ENCODE peak calls at places on chromosomes 16 and 17, in five cellular contexts. One of them, this sample, is unnamed. For H3K4me1, the result is how much of the 10 kb centered on the place peaks cover.

GRCh38 chr17:47728214-47728877 is 4.7 kb upstream of the TBX21 start:
- DNase-seq in CD8-positive, alpha-beta T cell: no peak
- DNase-seq in effector memory CD4-positive, alpha-beta T cell: no peak
- DNase-seq in heart right ventricle: no peak
- DNase-seq in breast epithelium: no peak
- DNase-seq in this sample: no peak

GRCh38 chr17:2710804-2711607 is 558 bp downstream of the CLUH start:
- DNase-seq in CD8-positive, alpha-beta T cell: no peak
- DNase-seq in effector memory CD4-positive, alpha-beta T cell: no peak
- DNase-seq in heart right ventricle: no peak
- DNase-seq in breast epithelium: no peak
- DNase-seq in this sample: peak

GRCh38 chr16:23607740-23608139 is 11.6 kb upstream of the NDUFAB1 start:
- DNase-seq in CD8-positive, alpha-beta T cell: no peak
- DNase-seq in effector memory CD4-positive, alpha-beta T cell: no peak
- DNase-seq in heart right ventricle: no peak
- DNase-seq in breast epithelium: no peak
- DNase-seq in this sample: no peak

GRCh38 chr16:69494993-69495392 is 70.6 kb downstream of the CYB5B start:
- DNase-seq in CD8-positive, alpha-beta T cell: peak
- DNase-seq in effector memory CD4-positive, alpha-beta T cell: peak
- DNase-seq in heart right ventricle: no peak
- DNase-seq in breast epithelium: no peak
- DNase-seq in this sample: no peak

GRCh38 chr17:11909348-11909747 is 87.9 kb downstream of the ZNF18 start:
- DNase-seq in CD8-positive, alpha-beta T cell: no peak
- DNase-seq in effector memory CD4-positive, alpha-beta T cell: no peak
- DNase-seq in heart right ventricle: no peak
- DNase-seq in breast epithelium: no peak
- DNase-seq in this sample: no peak

GRCh38 chr16:66462912-66463311 is 35.8 kb downstream of the BEAN1 start:
- DNase-seq in CD8-positive, alpha-beta T cell: no peak
- DNase-seq in effector memory CD4-positive, alpha-beta T cell: no peak
- DNase-seq in heart right ventricle: no peak
- DNase-seq in breast epithelium: no peak
- DNase-seq in this sample: no peak

GRCh38 chr17:45653616-45654015 is 130.5 kb upstream of the CRHR1 start:
- DNase-seq in CD8-positive, alpha-beta T cell: no peak
- DNase-seq in effector memory CD4-positive, alpha-beta T cell: no peak
- DNase-seq in heart right ventricle: no peak
- DNase-seq in breast epithelium: no peak
- DNase-seq in this sample: no peak

GRCh38 chr17:69654981-69655581 is 240.6 kb downstream of the MAP2K6 start:
- DNase-seq in CD8-positive, alpha-beta T cell: no peak
- DNase-seq in effector memory CD4-positive, alpha-beta T cell: no peak
- DNase-seq in heart right ventricle: no peak
- DNase-seq in breast epithelium: no peak
- DNase-seq in this sample: no peak

GRCh38 chr16:64094992-64095579 is 1026.8 kb downstream of the CDH11 start:
- DNase-seq in CD8-positive, alpha-beta T cell: no peak
- DNase-seq in effector memory CD4-positive, alpha-beta T cell: no peak
- DNase-seq in heart right ventricle: no peak
- DNase-seq in breast epithelium: no peak
- DNase-seq in this sample: no peak

DNA sequence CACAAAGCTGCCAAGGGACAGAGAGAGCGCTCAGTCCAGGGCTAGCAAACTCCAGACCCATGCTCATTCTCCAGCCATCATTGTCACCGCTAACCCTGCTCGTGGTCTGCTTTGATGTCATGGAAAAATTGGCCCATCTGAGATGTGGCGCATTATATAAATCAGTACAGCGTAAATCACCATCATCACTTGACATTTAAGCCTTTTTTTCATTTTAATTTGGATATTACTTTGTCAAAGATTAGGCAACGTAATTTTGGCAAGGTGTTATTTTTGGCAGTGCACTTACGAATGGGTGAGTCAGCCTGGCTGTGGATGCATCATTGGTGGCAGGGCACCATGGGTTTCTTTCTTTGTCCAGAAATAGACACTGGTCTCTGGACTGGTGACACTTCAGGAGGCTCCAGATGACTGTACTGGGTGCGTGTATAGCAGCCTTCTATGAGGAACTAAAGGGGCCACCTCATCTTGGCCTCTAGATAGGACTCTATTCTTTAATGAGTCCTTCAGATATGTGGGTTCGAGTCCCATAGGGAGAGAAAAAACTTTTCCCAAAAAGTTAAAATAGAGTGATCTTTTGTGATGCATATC is 166.3 kb downstream of the MSI2 start:
- DNase-seq in CD8-positive, alpha-beta T cell: no peak
- DNase-seq in effector memory CD4-positive, alpha-beta T cell: no peak
- DNase-seq in heart right ventricle: peak
- DNase-seq in breast epithelium: no peak
- DNase-seq in this sample: no peak
- H3K4me3 ChIP-seq in CD8-positive, alpha-beta T cell: no peak
- H3K4me3 ChIP-seq in effector memory CD4-positive, alpha-beta T cell: no peak
- H3K4me3 ChIP-seq in heart right ventricle: no peak
- H3K4me3 ChIP-seq in breast epithelium: no peak
- H3K4me3 ChIP-seq in this sample: no peak

GRCh38 chr17:80826955-80827645 is 164.5 kb upstream of the CHMP6 start:
- DNase-seq in CD8-positive, alpha-beta T cell: no peak
- DNase-seq in effector memory CD4-positive, alpha-beta T cell: no peak
- DNase-seq in heart right ventricle: peak
- DNase-seq in breast epithelium: peak
- DNase-seq in this sample: peak
- H3K27ac ChIP-seq in CD8-positive, alpha-beta T cell: no peak
- H3K27ac ChIP-seq in effector memory CD4-positive, alpha-beta T cell: no peak
- H3K27ac ChIP-seq in heart right ventricle: no peak
- H3K27ac ChIP-seq in breast epithelium: peak
- H3K27ac ChIP-seq in this sample: no peak

GRCh38 chr16:521381-522210 is 5.9 kb upstream of the CAPN15 start:
- DNase-seq in CD8-positive, alpha-beta T cell: no peak
- DNase-seq in effector memory CD4-positive, alpha-beta T cell: no peak
- DNase-seq in heart right ventricle: no peak
- DNase-seq in breast epithelium: no peak
- DNase-seq in this sample: no peak

GRCh38 chr16:520847-521246 is 6.7 kb upstream of the CAPN15 start:
- DNase-seq in CD8-positive, alpha-beta T cell: no peak
- DNase-seq in effector memory CD4-positive, alpha-beta T cell: no peak
- DNase-seq in heart right ventricle: no peak
- DNase-seq in breast epithelium: no peak
- DNase-seq in this sample: no peak

GRCh38 chr16:524274-525011 is 3.1 kb upstream of the CAPN15 start:
- DNase-seq in CD8-positive, alpha-beta T cell: no peak
- DNase-seq in effector memory CD4-positive, alpha-beta T cell: no peak
- DNase-seq in heart right ventricle: no peak
- DNase-seq in breast epithelium: no peak
- DNase-seq in this sample: no peak

GRCh38 chr16:523097-523741 is 4.3 kb upstream of the CAPN15 start:
- DNase-seq in CD8-positive, alpha-beta T cell: no peak
- DNase-seq in effector memory CD4-positive, alpha-beta T cell: no peak
- DNase-seq in heart right ventricle: no peak
- DNase-seq in breast epithelium: no peak
- DNase-seq in this sample: no peak

DNA sequence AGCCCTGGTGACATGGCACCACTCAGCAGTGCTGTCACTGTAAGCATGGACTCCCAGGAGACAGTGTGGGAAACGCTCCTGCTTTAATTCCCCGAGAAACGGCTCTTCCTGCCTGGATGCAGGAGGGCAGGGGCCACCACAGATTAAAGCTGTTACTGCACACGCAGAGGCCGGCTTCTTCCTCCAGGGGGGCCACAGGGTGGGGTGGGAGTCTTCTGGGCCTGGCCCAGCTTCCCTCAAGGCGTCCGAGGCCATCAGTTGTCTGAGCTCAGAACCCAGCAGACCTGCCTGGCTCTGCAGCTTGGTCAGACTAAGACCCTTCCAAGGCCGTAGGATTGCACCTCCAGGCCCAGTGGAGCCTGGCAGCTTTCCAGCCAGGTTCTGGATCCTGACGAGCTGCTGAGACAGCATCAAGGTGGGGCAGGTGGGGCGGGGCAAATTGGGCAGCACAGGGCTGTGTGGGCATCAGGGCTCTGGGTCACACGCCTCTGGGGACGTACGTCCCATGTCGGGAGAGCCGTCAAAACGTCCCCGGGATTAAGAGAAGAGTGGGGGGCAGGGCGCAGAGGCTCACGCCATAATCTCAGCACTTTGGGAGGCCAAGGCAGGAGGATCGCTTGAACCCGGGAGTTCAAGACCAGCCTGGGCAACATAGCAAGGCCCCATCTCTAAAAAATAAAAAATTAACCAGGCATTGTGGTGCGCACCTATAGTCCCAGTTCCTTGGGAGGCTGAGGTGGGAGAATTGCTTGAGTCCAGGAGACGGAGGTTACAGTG is 5.0 kb upstream of the CAPN15 start:
- DNase-seq in CD8-positive, alpha-beta T cell: no peak
- DNase-seq in effector memory CD4-positive, alpha-beta T cell: no peak
- DNase-seq in heart right ventricle: no peak
- DNase-seq in breast epithelium: no peak
- DNase-seq in this sample: no peak
- H3K4me1 ChIP-seq in CD8-positive, alpha-beta T cell: under half
- H3K4me1 ChIP-seq in effector memory CD4-positive, alpha-beta T cell: under half
- H3K4me1 ChIP-seq in heart right ventricle: under half
- H3K4me1 ChIP-seq in breast epithelium: under half
- H3K4me1 ChIP-seq in this sample: under half

GRCh38 chr17:59941131-59941530 is 23.4 kb downstream of the RNFT1 start:
- DNase-seq in CD8-positive, alpha-beta T cell: no peak
- DNase-seq in effector memory CD4-positive, alpha-beta T cell: no peak
- DNase-seq in heart right ventricle: no peak
- DNase-seq in breast epithelium: no peak
- DNase-seq in this sample: no peak
- H3K4me3 ChIP-seq in CD8-positive, alpha-beta T cell: no peak
- H3K4me3 ChIP-seq in effector memory CD4-positive, alpha-beta T cell: no peak
- H3K4me3 ChIP-seq in heart right ventricle: no peak
- H3K4me3 ChIP-seq in breast epithelium: no peak
- H3K4me3 ChIP-seq in this sample: no peak

GRCh38 chr16:10954903-10955302 is 10.5 kb downstream of the CLEC16A start:
- DNase-seq in CD8-positive, alpha-beta T cell: no peak
- DNase-seq in effector memory CD4-positive, alpha-beta T cell: no peak
- DNase-seq in heart right ventricle: no peak
- DNase-seq in breast epithelium: no peak
- DNase-seq in this sample: peak
- H3K27ac ChIP-seq in CD8-positive, alpha-beta T cell: no peak
- H3K27ac ChIP-seq in effector memory CD4-positive, alpha-beta T cell: no peak
- H3K27ac ChIP-seq in heart right ventricle: no peak
- H3K27ac ChIP-seq in breast epithelium: no peak
- H3K27ac ChIP-seq in this sample: no peak

GRCh38 chr17:354651-355556 is 2.3 kb upstream of the RPH3AL start:
- DNase-seq in CD8-positive, alpha-beta T cell: no peak
- DNase-seq in effector memory CD4-positive, alpha-beta T cell: no peak
- DNase-seq in heart right ventricle: no peak
- DNase-seq in breast epithelium: no peak
- DNase-seq in this sample: no peak
- H3K4me1 ChIP-seq in CD8-positive, alpha-beta T cell: under half
- H3K4me1 ChIP-seq in effector memory CD4-positive, alpha-beta T cell: under half
- H3K4me1 ChIP-seq in heart right ventricle: under half
- H3K4me1 ChIP-seq in breast epithelium: under half
- H3K4me1 ChIP-seq in this sample: under half

DNA sequence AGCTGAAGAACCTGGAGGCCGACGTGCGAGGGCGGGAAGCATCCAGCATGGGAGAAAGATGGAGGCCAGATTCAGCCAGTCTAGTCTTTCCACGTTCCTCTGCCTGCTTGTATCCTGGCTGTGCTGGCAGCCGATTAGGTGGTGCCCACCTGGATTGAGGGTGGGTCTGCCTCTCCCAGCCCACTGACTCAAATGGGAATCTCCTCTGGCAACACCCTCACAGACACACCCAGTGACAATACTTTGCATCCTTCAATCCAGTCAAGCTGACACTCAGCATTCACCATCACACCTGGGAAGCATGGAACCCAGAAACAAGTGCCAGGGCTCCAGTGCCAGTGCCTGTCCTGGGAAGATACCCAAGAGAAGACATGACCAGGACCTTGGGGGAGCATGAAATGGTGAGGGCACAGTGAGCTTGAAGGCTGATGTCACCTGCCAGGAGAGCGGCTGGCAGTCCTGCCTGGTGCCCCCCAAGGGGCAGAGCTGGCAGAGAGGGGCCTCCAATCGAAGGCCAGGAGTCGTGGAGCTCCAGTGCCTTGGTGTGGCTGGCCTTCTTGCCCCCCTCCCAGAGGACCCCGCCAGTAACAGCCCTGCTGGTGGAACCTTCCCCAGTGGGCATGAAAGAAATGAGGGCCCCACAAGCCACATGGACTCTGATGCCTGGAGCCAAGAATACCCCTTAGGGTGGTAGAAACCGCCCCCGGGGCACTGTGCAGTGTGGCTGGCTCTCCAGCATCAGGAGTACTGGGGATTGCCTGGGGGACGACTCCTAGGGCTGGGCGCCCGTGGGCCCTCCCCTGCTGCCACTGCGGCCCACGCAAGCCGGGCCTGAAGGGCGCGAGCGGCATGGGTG is 643 bp upstream of the NPB start:
- DNase-seq in CD8-positive, alpha-beta T cell: no peak
- DNase-seq in effector memory CD4-positive, alpha-beta T cell: no peak
- DNase-seq in heart right ventricle: no peak
- DNase-seq in breast epithelium: no peak
- DNase-seq in this sample: no peak
- H3K4me3 ChIP-seq in CD8-positive, alpha-beta T cell: no peak
- H3K4me3 ChIP-seq in effector memory CD4-positive, alpha-beta T cell: no peak
- H3K4me3 ChIP-seq in heart right ventricle: peak
- H3K4me3 ChIP-seq in breast epithelium: peak
- H3K4me3 ChIP-seq in this sample: peak

GRCh38 chr17:37541880-37542675 is 52.4 kb downstream of the DUSP14 start:
- DNase-seq in CD8-positive, alpha-beta T cell: no peak
- DNase-seq in effector memory CD4-positive, alpha-beta T cell: no peak
- DNase-seq in heart right ventricle: no peak
- DNase-seq in breast epithelium: no peak
- DNase-seq in this sample: no peak

GRCh38 chr17:37547986-37548385 is 58.3 kb downstream of the DUSP14 start:
- DNase-seq in CD8-positive, alpha-beta T cell: no peak
- DNase-seq in effector memory CD4-positive, alpha-beta T cell: no peak
- DNase-seq in heart right ventricle: no peak
- DNase-seq in breast epithelium: no peak
- DNase-seq in this sample: no peak

GRCh38 chr17:37543527-37544122 is 53.9 kb downstream of the DUSP14 start:
- DNase-seq in CD8-positive, alpha-beta T cell: no peak
- DNase-seq in effector memory CD4-positive, alpha-beta T cell: no peak
- DNase-seq in heart right ventricle: no peak
- DNase-seq in breast epithelium: no peak
- DNase-seq in this sample: no peak

GRCh38 chr17:37551788-37552187 is 57.4 kb downstream of the SYNRG start:
- DNase-seq in CD8-positive, alpha-beta T cell: no peak
- DNase-seq in effector memory CD4-positive, alpha-beta T cell: no peak
- DNase-seq in heart right ventricle: no peak
- DNase-seq in breast epithelium: no peak
- DNase-seq in this sample: no peak

DNA sequence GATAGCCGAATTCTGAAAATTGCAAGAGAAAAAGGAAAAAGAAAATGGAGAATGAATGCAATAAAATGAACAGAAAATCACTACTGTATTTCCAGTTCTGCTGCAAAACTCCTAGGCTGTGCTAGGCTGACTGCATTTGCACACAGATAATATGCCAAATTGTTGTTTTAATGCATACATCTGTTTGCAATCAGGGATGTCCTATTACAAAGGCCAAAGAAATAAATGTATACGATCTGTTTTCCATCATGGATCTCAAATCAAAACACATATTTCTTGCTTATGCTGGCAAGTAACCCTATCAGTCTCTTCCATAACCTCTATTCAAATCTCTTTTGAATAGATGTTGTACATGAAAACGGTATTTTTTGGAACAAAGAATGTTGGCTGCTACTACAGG is 56.6 kb downstream of the DUSP14 start:
- DNase-seq in CD8-positive, alpha-beta T cell: no peak
- DNase-seq in effector memory CD4-positive, alpha-beta T cell: no peak
- DNase-seq in heart right ventricle: no peak
- DNase-seq in breast epithelium: no peak
- DNase-seq in this sample: no peak
- H3K27ac ChIP-seq in CD8-positive, alpha-beta T cell: no peak
- H3K27ac ChIP-seq in effector memory CD4-positive, alpha-beta T cell: no peak
- H3K27ac ChIP-seq in heart right ventricle: no peak
- H3K27ac ChIP-seq in breast epithelium: no peak
- H3K27ac ChIP-seq in this sample: no peak